ENCODE peak calls at places on chromosomes 7 and 10, in four cellular contexts. F is DND-41, L is suprapubic skin, J is retinal pigment epithelial cell. X is an unnamed sample.

GRCh38 chr7:84720456-84721097 is 466.3 kb downstream of the SEMA3D start:
- DNase-seq in J (no peak), L (no peak), F (no peak), X (no peak)

GRCh38 chr10:71807557-71808510 is 34.5 kb upstream of the VSIR start:
- DNase-seq in L (peak), F (no peak), J (no peak), X (no peak)

GRCh38 chr10:130202984-130203617 is 66.9 kb downstream of the GLRX3 start:
- DNase-seq in F (no peak), L (no peak), J (no peak), X (peak)

GRCh38 chr10:60835005-60835404 is 56.7 kb downstream of the CDK1 start:
- DNase-seq in L (no peak), J (no peak), F (no peak), X (no peak)

GRCh38 chr7:115779561-115779960 is 251.0 kb downstream of the TFEC start:
- DNase-seq in J (no peak), L (no peak), F (no peak), X (peak)

GRCh38 chr7:92682324-92682723 is 92.1 kb upstream of the FAM133B start:
- DNase-seq in F (no peak), L (no peak), J (no peak), X (no peak)

GRCh38 chr10:2851544-2851943 is 215.8 kb upstream of the PFKP start:
- DNase-seq in L (no peak), J (no peak), F (no peak), X (no peak)

GRCh38 chr10:52883996-52884871 is 111.7 kb upstream of the MBL2 start:
- DNase-seq in F (peak), L (no peak), J (peak), X (peak)

GRCh38 chr7:48090095-48090805 is 1.2 kb downstream of the UPP1 start:
- DNase-seq in L (no peak), J (no peak), F (no peak), X (no peak)

GRCh38 chr10:93593254-93593653 is 7.8 kb downstream of the RBP4 start:
- DNase-seq in F (no peak), L (no peak), J (no peak), X (no peak)

GRCh38 chr10:87559392-87559791 is 54.7 kb downstream of the MINPP1 start:
- DNase-seq in J (no peak), L (no peak), F (no peak), X (no peak)

GRCh38 chr10:1301138-1301537 is 245.0 kb downstream of the WDR37 start:
- DNase-seq in J (no peak), L (no peak), F (no peak), X (no peak)

GRCh38 chr7:151058766-151059361 is 525 bp upstream of the SLC4A2 start:
- DNase-seq in L (no peak), F (no peak), J (no peak), X (no peak)

GRCh38 chr10:653991-654646 is 35.3 kb downstream of the DIP2C start:
- DNase-seq in J (no peak), L (no peak), F (no peak), X (no peak)

GRCh38 chr7:121755818-121756501 is 117.0 kb upstream of the PTPRZ1 start:
- DNase-seq in F (no peak), J (no peak), L (no peak), X (no peak)

GRCh38 chr7:69517985-69518731 is 80.1 kb upstream of the AUTS2 start:
- DNase-seq in L (no peak), J (no peak), F (no peak), X (no peak)

GRCh38 chr7:146116452-146117219 is at the start of gene CNTNAP2:
- DNase-seq in F (no peak), J (no peak), L (no peak), X (no peak)

GRCh38 chr7:3157541-3158287 is 114.0 kb upstream of the CARD11 start:
- DNase-seq in F (no peak), J (no peak), L (no peak), X (no peak)

GRCh38 chr7:31055501-31055900 is 3.4 kb downstream of the ADCYAP1R1 start:
- DNase-seq in F (no peak), J (no peak), L (no peak), X (no peak)

GRCh38 chr7:31054608-31055273 is 2.6 kb downstream of the ADCYAP1R1 start:
- DNase-seq in F (no peak), J (no peak), L (no peak), X (no peak)

GRCh38 chr7:31058688-31059087 is 6.6 kb downstream of the ADCYAP1R1 start:
- DNase-seq in F (no peak), L (no peak), J (no peak), X (no peak)

GRCh38 chr7:31058122-31058521 is 6.0 kb downstream of the ADCYAP1R1 start:
- DNase-seq in F (no peak), L (no peak), J (no peak), X (no peak)

DNA sequence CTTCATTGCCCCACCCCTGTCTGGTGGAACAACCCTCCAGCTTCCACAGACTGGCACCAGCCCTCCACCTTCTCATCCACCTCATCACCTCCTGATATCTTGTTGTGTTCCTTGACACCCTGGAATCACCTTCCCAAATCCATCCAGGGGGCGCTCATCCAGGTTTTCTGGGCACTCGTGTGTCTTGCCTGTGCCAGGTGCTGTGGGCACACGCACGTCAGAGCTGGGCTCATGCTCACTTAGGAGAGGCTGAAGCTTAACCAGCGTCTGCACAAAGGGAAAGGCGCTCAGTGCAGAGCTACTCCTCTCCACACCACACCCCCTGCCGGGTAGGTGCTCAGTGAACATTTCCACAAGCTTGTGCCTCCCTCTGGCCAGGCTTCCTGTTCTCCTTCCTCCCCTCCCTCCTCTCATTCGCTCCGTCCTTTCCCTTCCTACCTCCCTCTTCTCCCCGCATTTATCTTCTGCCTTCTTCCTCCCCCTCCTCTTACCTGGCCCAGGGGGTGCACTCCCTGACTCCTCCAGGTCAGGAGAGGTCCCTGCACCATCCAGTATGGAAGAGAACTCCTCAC is 4.8 kb downstream of the ADCYAP1R1 start:
- DNase-seq in F (no peak), L (no peak), J (no peak), X (no peak)
- TF ChIP-seq CTCF in F (peak), L (no peak), J (no peak), X (no peak)

GRCh38 chr10:97550336-97551149 is 22.0 kb upstream of the ANKRD2 start:
- DNase-seq in F (no peak), L (no peak), J (no peak), X (no peak)

GRCh38 chr10:97551271-97551670 is 21.3 kb upstream of the ANKRD2 start:
- DNase-seq in J (no peak), L (no peak), F (no peak), X (no peak)

GRCh38 chr10:97549587-97550322 is 22.8 kb upstream of the ANKRD2 start:
- DNase-seq in F (no peak), L (no peak), J (no peak), X (no peak)

GRCh38 chr10:97548828-97549455 is 23.6 kb upstream of the ANKRD2 start:
- DNase-seq in J (no peak), L (no peak), F (no peak), X (no peak)

GRCh38 chr10:97553575-97554100 is 18.9 kb upstream of the ANKRD2 start:
- DNase-seq in F (peak), J (no peak), L (no peak), X (no peak)
- H3K4me3 ChIP-seq in F (no peak), J (no peak), L (no peak), X (no peak)

GRCh38 chr7:911791-912480 is 35.6 kb downstream of the GET4 start:
- DNase-seq in J (no peak), L (no peak), F (no peak), X (no peak)
- TF ChIP-seq CTCF in J (no peak), L (no peak), F (no peak), X (no peak)

DNA sequence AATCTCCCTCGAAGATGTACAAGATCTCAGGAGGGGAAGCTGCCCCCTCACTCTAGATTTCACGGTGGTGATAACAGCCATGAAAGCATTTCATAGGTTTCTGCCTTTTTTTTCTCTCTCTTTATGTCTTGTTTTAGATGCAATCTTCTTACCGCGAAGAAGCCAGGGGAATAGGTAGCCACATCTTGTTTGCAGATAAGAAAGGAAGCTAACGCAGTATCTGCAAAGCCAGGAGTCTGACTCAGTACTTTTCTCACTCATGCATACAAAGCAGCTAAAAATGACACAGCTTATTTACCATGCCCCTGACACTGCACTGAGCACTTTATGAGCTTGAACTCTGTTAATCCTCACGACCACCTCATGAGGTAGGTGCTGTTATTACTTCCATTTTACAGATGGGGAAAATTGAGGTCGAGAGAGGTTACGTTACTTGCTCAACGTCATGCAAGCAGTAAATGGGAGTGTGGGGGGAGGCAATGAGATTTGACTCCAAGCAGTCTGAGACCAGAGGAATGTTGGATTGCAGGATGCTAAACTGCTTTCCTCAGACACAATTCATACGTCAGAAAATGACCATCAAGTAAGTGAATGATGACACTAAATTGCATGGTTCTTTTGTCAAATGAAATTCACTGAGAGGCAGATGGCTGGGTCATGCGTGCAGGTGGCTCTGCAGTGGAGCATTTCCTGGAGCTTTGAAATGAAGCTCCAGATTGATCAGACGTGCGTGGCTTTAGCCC is 3.2 kb downstream of the MAP3K8 start:
- DNase-seq in F (peak), L (no peak), J (no peak), X (peak)
- H3K4me3 ChIP-seq in F (peak), L (peak), J (peak), X (peak)

X was measured in epithelial cell of proximal tubule.